ENCODE peak calls at places on chromosomes 1 and 21, in five cellular contexts. One of them, this sample, is unnamed.

GRCh38 chr1:35555601-35556477 is 1.4 kb downstream of the KIAA0319L start:
- DNase-seq in choroid plexus epithelial cell: peak
- DNase-seq in T-helper 17 cell: no peak
- DNase-seq in activated CD4-positive, CD25-positive, alpha-beta regulatory T cell treated with anti-CD3 and anti-CD28 coated beads, Interleukin-2, amount 50 U/mL, for 72 hours: no peak
- DNase-seq in activated T-helper 9 cell treated with anti-CD3 and anti-CD28 coated beads, Interleukin-2, amount 50 U/mL, for 16 hours: no peak
- DNase-seq in this sample: no peak

GRCh38 chr1:109579496-109579895 is 31.1 kb downstream of the GNAI3 start:
- DNase-seq in choroid plexus epithelial cell: no peak
- DNase-seq in T-helper 17 cell: no peak
- DNase-seq in activated CD4-positive, CD25-positive, alpha-beta regulatory T cell treated with anti-CD3 and anti-CD28 coated beads, Interleukin-2, amount 50 U/mL, for 72 hours: no peak
- DNase-seq in activated T-helper 9 cell treated with anti-CD3 and anti-CD28 coated beads, Interleukin-2, amount 50 U/mL, for 16 hours: no peak
- DNase-seq in this sample: no peak

GRCh38 chr1:75449998-75450397 is 160.9 kb downstream of the SLC44A5 start:
- DNase-seq in choroid plexus epithelial cell: no peak
- DNase-seq in T-helper 17 cell: no peak
- DNase-seq in activated CD4-positive, CD25-positive, alpha-beta regulatory T cell treated with anti-CD3 and anti-CD28 coated beads, Interleukin-2, amount 50 U/mL, for 72 hours: no peak
- DNase-seq in activated T-helper 9 cell treated with anti-CD3 and anti-CD28 coated beads, Interleukin-2, amount 50 U/mL, for 16 hours: no peak
- DNase-seq in this sample: no peak

GRCh38 chr1:240701412-240701811 is 89.5 kb upstream of the GREM2 start:
- DNase-seq in choroid plexus epithelial cell: peak
- DNase-seq in T-helper 17 cell: no peak
- DNase-seq in activated CD4-positive, CD25-positive, alpha-beta regulatory T cell treated with anti-CD3 and anti-CD28 coated beads, Interleukin-2, amount 50 U/mL, for 72 hours: no peak
- DNase-seq in activated T-helper 9 cell treated with anti-CD3 and anti-CD28 coated beads, Interleukin-2, amount 50 U/mL, for 16 hours: no peak
- DNase-seq in this sample: no peak

GRCh38 chr1:109198043-109198695 is 15.5 kb upstream of the SARS1 start:
- DNase-seq in choroid plexus epithelial cell: peak
- DNase-seq in T-helper 17 cell: no peak
- DNase-seq in activated CD4-positive, CD25-positive, alpha-beta regulatory T cell treated with anti-CD3 and anti-CD28 coated beads, Interleukin-2, amount 50 U/mL, for 72 hours: no peak
- DNase-seq in activated T-helper 9 cell treated with anti-CD3 and anti-CD28 coated beads, Interleukin-2, amount 50 U/mL, for 16 hours: no peak
- DNase-seq in this sample: no peak

GRCh38 chr1:204194080-204194479 is 2.2 kb downstream of the KISS1 start:
- DNase-seq in choroid plexus epithelial cell: no peak
- DNase-seq in T-helper 17 cell: no peak
- DNase-seq in activated CD4-positive, CD25-positive, alpha-beta regulatory T cell treated with anti-CD3 and anti-CD28 coated beads, Interleukin-2, amount 50 U/mL, for 72 hours: no peak
- DNase-seq in activated T-helper 9 cell treated with anti-CD3 and anti-CD28 coated beads, Interleukin-2, amount 50 U/mL, for 16 hours: no peak
- DNase-seq in this sample: no peak

GRCh38 chr1:26287033-26287711 is 7.3 kb downstream of the SH3BGRL3 start:
- DNase-seq in choroid plexus epithelial cell: no peak
- DNase-seq in T-helper 17 cell: peak
- DNase-seq in activated CD4-positive, CD25-positive, alpha-beta regulatory T cell treated with anti-CD3 and anti-CD28 coated beads, Interleukin-2, amount 50 U/mL, for 72 hours: peak
- DNase-seq in activated T-helper 9 cell treated with anti-CD3 and anti-CD28 coated beads, Interleukin-2, amount 50 U/mL, for 16 hours: no peak
- DNase-seq in this sample: no peak

GRCh38 chr1:1624443-1625403 is 7.2 kb upstream of the MMP23B start:
- DNase-seq in choroid plexus epithelial cell: no peak
- DNase-seq in T-helper 17 cell: no peak
- DNase-seq in activated CD4-positive, CD25-positive, alpha-beta regulatory T cell treated with anti-CD3 and anti-CD28 coated beads, Interleukin-2, amount 50 U/mL, for 72 hours: no peak
- DNase-seq in activated T-helper 9 cell treated with anti-CD3 and anti-CD28 coated beads, Interleukin-2, amount 50 U/mL, for 16 hours: no peak
- DNase-seq in this sample: peak

GRCh38 chr1:161374373-161374772 is 6.7 kb upstream of the CFAP126 start:
- DNase-seq in choroid plexus epithelial cell: peak
- DNase-seq in T-helper 17 cell: no peak
- DNase-seq in activated CD4-positive, CD25-positive, alpha-beta regulatory T cell treated with anti-CD3 and anti-CD28 coated beads, Interleukin-2, amount 50 U/mL, for 72 hours: no peak
- DNase-seq in activated T-helper 9 cell treated with anti-CD3 and anti-CD28 coated beads, Interleukin-2, amount 50 U/mL, for 16 hours: no peak
- DNase-seq in this sample: no peak

GRCh38 chr1:241998412-241998921 is 431 bp downstream of the MAP1LC3C start:
- DNase-seq in choroid plexus epithelial cell: peak
- DNase-seq in T-helper 17 cell: no peak
- DNase-seq in activated CD4-positive, CD25-positive, alpha-beta regulatory T cell treated with anti-CD3 and anti-CD28 coated beads, Interleukin-2, amount 50 U/mL, for 72 hours: peak
- DNase-seq in activated T-helper 9 cell treated with anti-CD3 and anti-CD28 coated beads, Interleukin-2, amount 50 U/mL, for 16 hours: peak
- DNase-seq in this sample: peak

GRCh38 chr1:97930472-97930871 is 9.6 kb upstream of the DPYD start:
- DNase-seq in choroid plexus epithelial cell: no peak
- DNase-seq in T-helper 17 cell: no peak
- DNase-seq in activated CD4-positive, CD25-positive, alpha-beta regulatory T cell treated with anti-CD3 and anti-CD28 coated beads, Interleukin-2, amount 50 U/mL, for 72 hours: no peak
- DNase-seq in activated T-helper 9 cell treated with anti-CD3 and anti-CD28 coated beads, Interleukin-2, amount 50 U/mL, for 16 hours: no peak
- DNase-seq in this sample: no peak

GRCh38 chr1:184387069-184387870 is 441 bp downstream of the C1orf21 start:
- DNase-seq in choroid plexus epithelial cell: peak
- DNase-seq in T-helper 17 cell: no peak
- DNase-seq in activated CD4-positive, CD25-positive, alpha-beta regulatory T cell treated with anti-CD3 and anti-CD28 coated beads, Interleukin-2, amount 50 U/mL, for 72 hours: no peak
- DNase-seq in activated T-helper 9 cell treated with anti-CD3 and anti-CD28 coated beads, Interleukin-2, amount 50 U/mL, for 16 hours: no peak
- DNase-seq in this sample: peak

GRCh38 chr1:100750002-100750885 is 30.7 kb downstream of the VCAM1 start:
- DNase-seq in choroid plexus epithelial cell: no peak
- DNase-seq in T-helper 17 cell: no peak
- DNase-seq in activated CD4-positive, CD25-positive, alpha-beta regulatory T cell treated with anti-CD3 and anti-CD28 coated beads, Interleukin-2, amount 50 U/mL, for 72 hours: no peak
- DNase-seq in activated T-helper 9 cell treated with anti-CD3 and anti-CD28 coated beads, Interleukin-2, amount 50 U/mL, for 16 hours: no peak
- DNase-seq in this sample: peak

GRCh38 chr1:232271991-232272589 is 357.8 kb downstream of the SIPA1L2 start:
- DNase-seq in choroid plexus epithelial cell: peak
- DNase-seq in T-helper 17 cell: no peak
- DNase-seq in activated CD4-positive, CD25-positive, alpha-beta regulatory T cell treated with anti-CD3 and anti-CD28 coated beads, Interleukin-2, amount 50 U/mL, for 72 hours: no peak
- DNase-seq in activated T-helper 9 cell treated with anti-CD3 and anti-CD28 coated beads, Interleukin-2, amount 50 U/mL, for 16 hours: no peak
- DNase-seq in this sample: no peak

GRCh38 chr1:39788758-39789570 is at the start of gene BMP8B:
- DNase-seq in choroid plexus epithelial cell: no peak
- DNase-seq in T-helper 17 cell: peak
- DNase-seq in activated CD4-positive, CD25-positive, alpha-beta regulatory T cell treated with anti-CD3 and anti-CD28 coated beads, Interleukin-2, amount 50 U/mL, for 72 hours: peak
- DNase-seq in activated T-helper 9 cell treated with anti-CD3 and anti-CD28 coated beads, Interleukin-2, amount 50 U/mL, for 16 hours: peak
- DNase-seq in this sample: peak

GRCh38 chr1:179146476-179146875 is 64.6 kb downstream of the TOR3A start:
- DNase-seq in choroid plexus epithelial cell: no peak
- DNase-seq in T-helper 17 cell: no peak
- DNase-seq in activated CD4-positive, CD25-positive, alpha-beta regulatory T cell treated with anti-CD3 and anti-CD28 coated beads, Interleukin-2, amount 50 U/mL, for 72 hours: no peak
- DNase-seq in activated T-helper 9 cell treated with anti-CD3 and anti-CD28 coated beads, Interleukin-2, amount 50 U/mL, for 16 hours: no peak
- DNase-seq in this sample: no peak

GRCh38 chr21:14591882-14592281 is 45.8 kb upstream of the SAMSN1 start:
- DNase-seq in choroid plexus epithelial cell: peak
- DNase-seq in T-helper 17 cell: no peak
- DNase-seq in activated CD4-positive, CD25-positive, alpha-beta regulatory T cell treated with anti-CD3 and anti-CD28 coated beads, Interleukin-2, amount 50 U/mL, for 72 hours: no peak
- DNase-seq in activated T-helper 9 cell treated with anti-CD3 and anti-CD28 coated beads, Interleukin-2, amount 50 U/mL, for 16 hours: no peak
- DNase-seq in this sample: no peak

GRCh38 chr1:41045740-41046139 is 24.2 kb upstream of the SLFNL1 start:
- DNase-seq in choroid plexus epithelial cell: peak
- DNase-seq in T-helper 17 cell: no peak
- DNase-seq in activated CD4-positive, CD25-positive, alpha-beta regulatory T cell treated with anti-CD3 and anti-CD28 coated beads, Interleukin-2, amount 50 U/mL, for 72 hours: no peak
- DNase-seq in activated T-helper 9 cell treated with anti-CD3 and anti-CD28 coated beads, Interleukin-2, amount 50 U/mL, for 16 hours: no peak
- DNase-seq in this sample: no peak

GRCh38 chr1:27119270-27119618 is 35.7 kb downstream of the SLC9A1 start:
- DNase-seq in choroid plexus epithelial cell: peak
- DNase-seq in T-helper 17 cell: no peak
- DNase-seq in activated CD4-positive, CD25-positive, alpha-beta regulatory T cell treated with anti-CD3 and anti-CD28 coated beads, Interleukin-2, amount 50 U/mL, for 72 hours: no peak
- DNase-seq in activated T-helper 9 cell treated with anti-CD3 and anti-CD28 coated beads, Interleukin-2, amount 50 U/mL, for 16 hours: no peak
- DNase-seq in this sample: no peak

This sample was measured in endodermal cell.